ENCODE peak calls at places on chromosomes 6 and 20, in four cellular contexts. R is HepG2, C is Panc1, T is IMR-90. S is an unnamed sample.

GRCh38 chr6:107670792-107671199 is 153.3 kb downstream of the SCML4 start:
- DNase-seq in R (no peak), C (no peak), T (peak; percentile 67), S (no peak)

GRCh38 chr6:130076512-130076911 is 58.1 kb downstream of the L3MBTL3 start:
- DNase-seq in R (peak; percentile 6), C (no peak), T (peak; percentile 13), S (no peak)

GRCh38 chr6:106223300-106223930 is 102.1 kb downstream of the ATG5 start:
- DNase-seq in R (peak; percentile 46), C (peak; percentile 32), T (peak; percentile 79), S (peak; percentile 72)

GRCh38 chr6:66896415-66896814 is 1189.4 kb upstream of the EYS start:
- DNase-seq in R (peak; percentile 5), C (no peak), T (no peak), S (no peak)

GRCh38 chr20:35463455-35464300 is 8.3 kb downstream of the CEP250 start:
- DNase-seq in R (peak; percentile 84), C (peak; percentile 45), T (peak; percentile 71), S (peak; percentile 72)

GRCh38 chr6:167576798-167577528 is 249.7 kb upstream of the AFDN start:
- DNase-seq in R (no peak), C (no peak), T (no peak), S (no peak)

GRCh38 chr6:13916230-13916944 is 8.4 kb upstream of the RNF182 start:
- DNase-seq in R (no peak), C (no peak), T (peak; percentile 42), S (peak; percentile 73)

GRCh38 chr6:131331873-131332759 is 196.8 kb downstream of the AKAP7 start:
- DNase-seq in R (no peak), C (no peak), T (no peak), S (no peak)

GRCh38 chr6:151482290-151482689 is 11.5 kb upstream of the CCDC170 start:
- DNase-seq in R (no peak), C (no peak), T (peak; percentile 52), S (no peak)

DNA sequence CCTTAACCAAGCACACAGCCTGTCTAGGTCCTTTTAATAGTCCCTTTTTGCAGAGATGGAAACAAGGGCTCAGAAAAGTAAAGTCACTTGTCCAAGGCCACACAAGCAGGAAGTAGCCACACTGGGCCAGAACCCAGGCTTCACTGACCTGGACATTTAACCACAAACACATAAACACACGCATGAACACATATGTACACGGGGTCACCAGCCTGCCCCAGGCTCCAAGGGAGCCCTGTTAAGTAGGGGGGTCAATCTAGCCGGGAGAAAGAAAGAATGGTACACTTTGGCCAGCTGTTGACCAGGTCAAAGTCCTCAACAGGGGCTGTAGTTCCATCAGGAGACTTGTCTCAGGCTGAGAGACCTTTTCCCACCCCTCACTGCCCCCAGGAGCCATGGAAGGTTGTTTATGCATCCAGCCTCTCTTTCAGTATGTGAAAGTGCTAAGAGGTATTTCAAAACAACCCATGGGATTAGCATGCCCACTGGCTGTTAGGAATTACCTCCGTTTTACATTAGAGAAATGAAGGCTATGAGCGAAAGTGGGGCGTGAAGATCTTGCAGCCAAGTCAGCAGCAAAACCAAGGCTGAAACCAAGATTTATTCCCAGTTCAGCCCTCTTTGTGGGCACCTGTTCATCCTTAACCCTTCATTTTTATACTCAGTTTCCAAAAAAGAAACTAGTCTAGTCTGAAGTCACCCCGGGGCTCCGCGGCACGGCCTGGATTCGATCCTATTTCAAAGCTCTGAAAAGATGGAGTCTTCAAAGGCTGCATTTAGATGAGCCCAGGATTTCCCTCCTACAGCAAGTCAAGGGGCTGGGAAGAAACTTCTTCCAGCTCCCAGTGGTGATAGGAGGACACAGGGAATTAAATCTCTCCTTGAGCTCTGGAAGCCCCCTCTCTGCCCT is 9.8 kb downstream of the SDC4 start:
- DNase-seq in R (peak; percentile 74), C (no peak), T (no peak), S (peak; percentile 16)
- H3K4me1 ChIP-seq in R (peaks cover 76% of the 10 kb centered on the region), C (peaks cover 79% of the 10 kb centered on the region), T (peaks cover 57% of the 10 kb centered on the region), S (peaks cover 14% of the 10 kb centered on the region)

GRCh38 chr6:138504764-138505689 is 5.7 kb upstream of the NHSL1 start:
- DNase-seq in R (no peak), C (no peak), T (no peak), S (peak; percentile 68)

GRCh38 chr6:138500867-138501446 is 1.7 kb upstream of the NHSL1 start:
- DNase-seq in R (peak; percentile 55), C (no peak), T (peak; percentile 14), S (peak; percentile 67)

GRCh38 chr6:138503881-138504680 is 4.8 kb upstream of the NHSL1 start:
- DNase-seq in R (peak; percentile 98), C (no peak), T (no peak), S (peak; percentile 93)

GRCh38 chr6:138500045-138500665 is 861 bp upstream of the NHSL1 start:
- DNase-seq in R (peak; percentile 63), C (no peak), T (no peak), S (peak; percentile 76)

DNA sequence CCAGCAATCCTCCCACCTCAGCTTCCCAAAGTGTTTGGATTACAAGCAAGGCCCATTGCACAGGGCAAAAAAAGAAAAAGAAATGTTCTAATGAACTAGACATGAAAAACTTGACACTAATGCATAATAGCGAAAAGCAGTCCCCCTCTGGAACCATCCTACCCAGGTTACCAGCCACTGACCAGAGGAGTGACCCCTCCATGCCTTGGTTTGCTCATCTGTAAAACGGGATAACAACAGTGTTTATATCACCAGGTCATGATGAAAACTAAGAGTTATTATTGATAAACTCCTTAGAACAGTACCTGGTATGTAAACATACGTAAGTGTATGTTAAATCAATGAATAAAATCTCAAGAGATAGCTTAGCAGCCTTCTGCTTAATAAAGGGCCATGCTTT is 3.3 kb upstream of the NHSL1 start:
- DNase-seq in R (no peak), C (no peak), T (no peak), S (no peak)
- H3K4me1 ChIP-seq in R (peaks cover 89% of the 10 kb centered on the region), C (no peaks in the 10 kb centered on the region), T (peaks cover 5% of the 10 kb centered on the region), S (peaks cover 4% of the 10 kb centered on the region)

DNA sequence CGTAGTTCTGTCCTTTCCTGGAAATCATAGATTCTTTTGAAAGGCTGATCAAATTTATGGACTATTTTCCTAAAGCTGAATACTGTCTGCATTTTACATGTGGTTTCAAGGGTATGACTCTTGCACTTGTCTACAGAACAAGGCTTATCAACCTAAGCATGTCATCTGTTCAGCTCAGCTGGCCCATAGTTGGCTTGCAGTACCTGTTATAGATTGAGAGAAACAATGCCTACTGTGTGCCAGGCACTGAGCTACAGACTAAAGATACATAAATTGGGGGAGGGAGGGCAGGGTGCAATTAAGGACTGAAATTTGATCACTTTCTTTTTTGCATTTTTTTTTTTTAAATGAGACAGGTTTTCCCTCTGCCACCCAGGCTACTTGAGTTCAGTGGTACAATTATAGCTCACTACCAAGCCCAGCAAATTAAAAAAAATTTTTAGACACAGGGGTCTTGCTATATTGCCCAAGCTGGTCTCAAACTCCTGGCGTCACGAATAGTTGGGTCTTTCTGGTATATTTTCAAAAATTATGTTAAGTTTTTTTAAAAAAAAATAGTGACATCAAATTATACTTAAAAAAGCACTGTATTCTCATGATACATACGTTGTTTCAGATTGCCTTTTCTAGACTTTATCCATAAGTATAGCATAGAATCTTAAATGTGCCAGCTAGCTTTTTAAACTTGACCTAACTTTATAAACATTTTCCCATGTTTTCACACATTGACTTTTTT is 52.2 kb downstream of the RREB1 start:
- DNase-seq in R (peak; percentile 38), C (no peak), T (no peak), S (no peak)
- H3K4me1 ChIP-seq in R (peaks cover 100% of the 10 kb centered on the region), C (peaks cover 8% of the 10 kb centered on the region), T (peaks cover 19% of the 10 kb centered on the region), S (peaks cover 13% of the 10 kb centered on the region)

GRCh38 chr6:14922306-14922705 is 323.6 kb upstream of the JARID2 start:
- DNase-seq in R (no peak), C (no peak), T (no peak), S (no peak)
- H3K4me1 ChIP-seq in R (no peaks in the 10 kb centered on the region), C (no peaks in the 10 kb centered on the region), T (peaks cover 16% of the 10 kb centered on the region), S (no peaks in the 10 kb centered on the region)

GRCh38 chr6:112287836-112288235 is 33.5 kb upstream of the LAMA4 start:
- DNase-seq in R (no peak), C (no peak), T (peak; percentile 24), S (no peak)
- H3K4me1 ChIP-seq in R (no peaks in the 10 kb centered on the region), C (no peaks in the 10 kb centered on the region), T (peaks cover 13% of the 10 kb centered on the region), S (no peaks in the 10 kb centered on the region)

GRCh38 chr20:60292001-60292520 is 333.8 kb downstream of the CDH26 start:
- DNase-seq in R (no peak), C (no peak), T (no peak), S (no peak)
- H3K4me1 ChIP-seq in R (no peaks in the 10 kb centered on the region), C (no peaks in the 10 kb centered on the region), T (no peaks in the 10 kb centered on the region), S (no peaks in the 10 kb centered on the region)

GRCh38 chr20:49674383-49675352 is 39.0 kb downstream of the B4GALT5 start:
- DNase-seq in R (peak; percentile 98), C (no peak), T (peak; percentile 30), S (peak; percentile 98)

GRCh38 chr20:49675368-49676151 is 38.1 kb downstream of the B4GALT5 start:
- DNase-seq in R (peak; percentile 89), C (no peak), T (no peak), S (peak; percentile 90)

GRCh38 chr20:49677777-49678758 is 35.6 kb downstream of the B4GALT5 start:
- DNase-seq in R (no peak), C (no peak), T (no peak), S (peak; percentile 65)

GRCh38 chr20:49680475-49680874 is 33.2 kb downstream of the B4GALT5 start:
- DNase-seq in R (no peak), C (no peak), T (no peak), S (no peak)

GRCh38 chr20:49676581-49677291 is 36.9 kb downstream of the B4GALT5 start:
- DNase-seq in R (peak; percentile 50), C (no peak), T (peak; percentile 71), S (peak; percentile 80)
- H3K4me1 ChIP-seq in R (peaks cover 96% of the 10 kb centered on the region), C (peaks cover 70% of the 10 kb centered on the region), T (peaks cover 17% of the 10 kb centered on the region), S (peaks cover 50% of the 10 kb centered on the region)

S was measured in small intestine.